ENCODE peak calls at places on chromosomes 11 and 22, in six cellular contexts. C is H9; V is AG09309; L is CD4-positive, alpha-beta T cell; J is kidney epithelial cell; I is mucosa of descending colon. E is an unnamed sample.

GRCh38 chr11:100902454-100903141 is 215.5 kb downstream of the ARHGAP42 start:
- DNase-seq in I (no peak), J (no peak), V (no peak), L (no peak), C (no peak), E (no peak)

GRCh38 chr11:8793114-8793777 is 110.7 kb downstream of the RPL27A start:
- DNase-seq in I (no peak), J (no peak), C (no peak), L (no peak), V (no peak), E (no peak)

GRCh38 chr22:17896552-17896951 is 122.3 kb upstream of the BID start:
- DNase-seq in C (peak; percentile 79), L (no peak), J (no peak), I (no peak), V (no peak), E (peak; percentile 25)

GRCh38 chr11:114061053-114062049 is 1.8 kb downstream of the ZBTB16 start:
- DNase-seq in I (no peak), L (no peak), C (no peak), V (no peak), J (no peak), E (peak; percentile 25)

GRCh38 chr11:2461253-2462091 is 16.7 kb downstream of the KCNQ1 start:
- DNase-seq in I (no peak), L (no peak), J (no peak), C (no peak), V (no peak), E (no peak)

GRCh38 chr22:35742342-35743100 is 24.8 kb downstream of the APOL5 start:
- DNase-seq in V (peak; percentile 46), L (no peak), I (no peak), J (peak; percentile 21), C (no peak), E (no peak)

GRCh38 chr11:111069076-111069475 is 176.4 kb upstream of the POU2AF2 start:
- DNase-seq in C (peak; percentile 50), V (no peak), I (no peak), J (no peak), L (no peak), E (no peak)

GRCh38 chr22:38397189-38398097 is 57.6 kb downstream of the KCNJ4 start:
- DNase-seq in L (no peak), I (peak; percentile 78), V (no peak), J (no peak), C (peak; percentile 90), E (no peak)

GRCh38 chr11:77188323-77188911 is 60.4 kb downstream of the MYO7A start:
- DNase-seq in L (peak; percentile 48), I (peak; percentile 83), V (peak; percentile 28), J (peak; percentile 32), C (peak; percentile 78), E (peak; percentile 55)

GRCh38 chr22:46763051-46763705 is 728 bp downstream of the TBC1D22A start:
- DNase-seq in J (no peak), L (no peak), C (no peak), V (no peak), I (peak; percentile 79), E (no peak)

GRCh38 chr11:71568707-71569349 is 3.5 kb downstream of the KRTAP5-10 start:
- DNase-seq in V (no peak), I (no peak), C (no peak), L (no peak), J (no peak), E (no peak)

GRCh38 chr11:11620966-11621880 is 582 bp downstream of the GALNT18 start:
- DNase-seq in L (no peak), V (no peak), I (peak; percentile 53), J (no peak), C (no peak), E (peak; percentile 19)

GRCh38 chr11:64759722-64760719 is at the start of gene PYGM:
- DNase-seq in C (peak; percentile 91), L (no peak), V (no peak), J (no peak), I (no peak), E (no peak)

GRCh38 chr22:31870890-31871289 is 73.4 kb upstream of the YWHAH start:
- DNase-seq in C (no peak), I (no peak), V (peak; percentile 61), J (no peak), L (no peak), E (no peak)

GRCh38 chr11:5265832-5266231 is 3.9 kb downstream of the HBE1 start:
- DNase-seq in V (no peak), L (no peak), J (no peak), C (no peak), I (no peak), E (no peak)

GRCh38 chr22:47171441-47172221 is 409.2 kb downstream of the TBC1D22A start:
- DNase-seq in J (no peak), I (peak; percentile 35), V (no peak), L (no peak), C (peak; percentile 11), E (no peak)

GRCh38 chr11:103920449-103920848 is 116.0 kb upstream of the DDI1 start:
- DNase-seq in V (no peak), C (no peak), I (no peak), L (no peak), J (peak; percentile 16), E (no peak)

GRCh38 chr22:38233427-38233826 is 31.6 kb downstream of the MAFF start:
- DNase-seq in V (no peak), J (no peak), L (no peak), I (no peak), C (no peak), E (no peak)

GRCh38 chr11:126327280-126328000 is 23.6 kb downstream of the DCPS start:
- DNase-seq in J (no peak), L (no peak), I (peak; percentile 22), C (no peak), V (no peak), E (no peak)

GRCh38 chr11:81033779-81034550 is 1593.1 kb upstream of the TENM4 start:
- DNase-seq in J (no peak), I (no peak), L (no peak), V (no peak), C (no peak), E (no peak)

GRCh38 chr11:117239295-117239694 is 6.8 kb downstream of the RNF214 start:
- DNase-seq in C (no peak), I (no peak), V (peak; percentile 95), J (no peak), L (no peak), E (no peak)

GRCh38 chr11:73971175-73971719 is 11.4 kb downstream of the UCP2 start:
- DNase-seq in I (no peak), C (no peak), L (no peak), V (no peak), J (no peak), E (no peak)

GRCh38 chr22:42951093-42951710 is 63.7 kb downstream of the PACSIN2 start:
- DNase-seq in I (no peak), L (no peak), V (no peak), C (peak; percentile 38), J (no peak), E (no peak)

GRCh38 chr22:37162221-37163095 is 12.7 kb upstream of the IL2RB start:
- DNase-seq in I (peak; percentile 59), L (peak; percentile 50), J (no peak), C (no peak), V (no peak), E (no peak)

GRCh38 chr11:1744137-1744878 is 6.1 kb downstream of the IFITM10 start:
- DNase-seq in C (no peak), V (no peak), L (no peak), J (no peak), I (no peak), E (no peak)

GRCh38 chr22:47798229-47798628 is 1035.8 kb downstream of the TBC1D22A start:
- DNase-seq in L (no peak), I (no peak), C (no peak), J (no peak), V (no peak), E (no peak)

GRCh38 chr11:10674991-10675440 is 18.5 kb downstream of the IRAG1 start:
- DNase-seq in L (no peak), I (no peak), C (no peak), V (no peak), J (no peak), E (no peak)

GRCh38 chr11:10432493-10432892 is 22.6 kb upstream of the AMPD3 start:
- DNase-seq in J (no peak), V (no peak), C (no peak), L (no peak), I (no peak), E (no peak)

GRCh38 chr11:72813740-72814138 is 472 bp upstream of the ATG16L2 start:
- DNase-seq in C (peak; percentile 75), V (no peak), L (peak; percentile 71), I (peak; percentile 91), J (no peak), E (no peak)

GRCh38 chr11:72812968-72813739 is 1.1 kb upstream of the ATG16L2 start:
- DNase-seq in J (no peak), V (no peak), I (peak; percentile 74), C (peak; percentile 82), L (peak; percentile 28), E (no peak)

GRCh38 chr11:72816404-72816990 is 2.3 kb downstream of the ATG16L2 start:
- DNase-seq in I (no peak), C (no peak), V (no peak), J (no peak), L (no peak), E (no peak)

GRCh38 chr11:72814139-72814830 is at the start of gene ATG16L2:
- DNase-seq in L (peak; percentile 82), C (peak; percentile 90), J (no peak), I (peak; percentile 93), V (no peak), E (peak; percentile 83)

GRCh38 chr11:72814831-72815618 is 814 bp downstream of the ATG16L2 start:
- DNase-seq in C (peak; percentile 89), V (no peak), L (peak; percentile 23), I (peak; percentile 77), J (no peak), E (no peak)
- TF ChIP-seq CTCF in C (no peak), V (peak; percentile 3), L (no peak), I (no peak), J (no peak), E (peak; percentile 8)

GRCh38 chr11:18145025-18145424 is 12.7 kb downstream of the MRGPRX3 start:
- DNase-seq in V (no peak), L (no peak), J (no peak), I (no peak), C (no peak), E (no peak)
- TF ChIP-seq CTCF in V (peak; percentile 5), L (no peak), J (peak; percentile 19), I (no peak), C (peak; percentile 65), E (peak; percentile 23)

GRCh38 chr22:20076627-20077172 is 3.3 kb upstream of the DGCR8 start:
- DNase-seq in J (no peak), C (no peak), L (no peak), V (no peak), I (peak; percentile 8), E (no peak)
- TF ChIP-seq CTCF in J (no peak), C (no peak), L (no peak), V (no peak), I (no peak), E (no peak)

DNA sequence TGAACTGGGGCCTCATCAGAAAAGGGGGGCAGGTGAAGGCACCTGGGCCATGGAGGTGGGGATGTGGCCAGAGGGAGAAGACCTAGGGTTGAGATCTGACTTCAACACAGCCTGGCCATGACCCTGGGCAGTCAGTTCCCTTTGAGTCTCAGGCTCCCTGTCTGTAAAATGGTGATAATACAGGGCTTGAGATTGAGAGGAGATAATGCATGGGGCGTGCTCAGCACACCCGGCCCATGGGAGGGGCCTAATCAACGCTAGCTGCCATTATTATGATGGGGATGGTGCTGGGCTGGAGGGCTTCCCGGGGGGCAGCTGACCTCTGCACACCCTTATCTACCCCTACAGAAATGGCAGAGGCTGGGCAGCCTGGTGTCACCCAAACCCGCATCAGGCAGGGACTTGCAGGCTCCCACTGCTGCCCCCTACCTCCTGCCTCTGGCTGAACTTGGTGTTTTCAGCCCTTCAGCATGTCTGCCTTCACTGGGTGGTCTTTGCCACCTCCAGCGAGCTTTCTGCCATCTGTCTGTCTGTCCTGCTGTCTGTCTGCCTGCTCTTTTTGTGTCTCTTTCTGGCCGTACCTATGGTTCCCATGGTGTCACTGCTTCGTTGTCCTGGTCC is 84.5 kb downstream of the CACNA1I start:
- DNase-seq in C (peak; percentile 62), J (no peak), V (no peak), L (no peak), I (no peak), E (no peak)
- TF ChIP-seq CTCF in C (peak; percentile 64), J (no peak), V (no peak), L (no peak), I (no peak), E (no peak)